ENCODE peak calls at places on chromosomes 2 and 18, in four cellular contexts. One of them, this sample, is unnamed.

GRCh38 chr2:106282816-106283215 is 88.7 kb upstream of the UXS1 start:
- DNase-seq in amniotic stem cell: no peak
- DNase-seq in HTR-8/SVneo: no peak
- DNase-seq in activated T-helper 9 cell treated with anti-CD3 and anti-CD28 coated beads, Interleukin-2, amount 50 U/mL, for 16 hours: no peak
- DNase-seq in this sample: peak

GRCh38 chr2:145864501-145864900 is 1344.6 kb upstream of the ZEB2 start:
- DNase-seq in HTR-8/SVneo: no peak
- DNase-seq in amniotic stem cell: no peak
- DNase-seq in activated T-helper 9 cell treated with anti-CD3 and anti-CD28 coated beads, Interleukin-2, amount 50 U/mL, for 16 hours: no peak
- DNase-seq in this sample: no peak

GRCh38 chr18:68847219-68847860 is 49.5 kb downstream of the CCDC102B start:
- DNase-seq in activated T-helper 9 cell treated with anti-CD3 and anti-CD28 coated beads, Interleukin-2, amount 50 U/mL, for 16 hours: no peak
- DNase-seq in amniotic stem cell: no peak
- DNase-seq in HTR-8/SVneo: no peak
- DNase-seq in this sample: no peak

GRCh38 chr18:50182516-50182915 is 12.4 kb downstream of the MYO5B start:
- DNase-seq in activated T-helper 9 cell treated with anti-CD3 and anti-CD28 coated beads, Interleukin-2, amount 50 U/mL, for 16 hours: no peak
- DNase-seq in HTR-8/SVneo: no peak
- DNase-seq in amniotic stem cell: no peak
- DNase-seq in this sample: no peak

GRCh38 chr2:118257696-118258095 is 169.4 kb downstream of the INSIG2 start:
- DNase-seq in activated T-helper 9 cell treated with anti-CD3 and anti-CD28 coated beads, Interleukin-2, amount 50 U/mL, for 16 hours: no peak
- DNase-seq in HTR-8/SVneo: no peak
- DNase-seq in amniotic stem cell: no peak
- DNase-seq in this sample: no peak

GRCh38 chr2:75465317-75465998 is 95.3 kb downstream of the EVA1A start:
- DNase-seq in activated T-helper 9 cell treated with anti-CD3 and anti-CD28 coated beads, Interleukin-2, amount 50 U/mL, for 16 hours: no peak
- DNase-seq in amniotic stem cell: no peak
- DNase-seq in HTR-8/SVneo: peak
- DNase-seq in this sample: peak

GRCh38 chr2:179550849-179551248 is 286.2 kb upstream of the SESTD1 start:
- DNase-seq in HTR-8/SVneo: no peak
- DNase-seq in amniotic stem cell: no peak
- DNase-seq in activated T-helper 9 cell treated with anti-CD3 and anti-CD28 coated beads, Interleukin-2, amount 50 U/mL, for 16 hours: no peak
- DNase-seq in this sample: no peak

GRCh38 chr2:207330912-207331311 is 165.2 kb upstream of the KLF7 start:
- DNase-seq in HTR-8/SVneo: no peak
- DNase-seq in amniotic stem cell: peak
- DNase-seq in activated T-helper 9 cell treated with anti-CD3 and anti-CD28 coated beads, Interleukin-2, amount 50 U/mL, for 16 hours: peak
- DNase-seq in this sample: peak

GRCh38 chr2:173451137-173451536 is 96.5 kb downstream of the CDCA7 start:
- DNase-seq in amniotic stem cell: no peak
- DNase-seq in HTR-8/SVneo: no peak
- DNase-seq in activated T-helper 9 cell treated with anti-CD3 and anti-CD28 coated beads, Interleukin-2, amount 50 U/mL, for 16 hours: no peak
- DNase-seq in this sample: no peak

GRCh38 chr2:131425191-131426021 is 50.5 kb upstream of the TUBA3D start:
- DNase-seq in amniotic stem cell: no peak
- DNase-seq in activated T-helper 9 cell treated with anti-CD3 and anti-CD28 coated beads, Interleukin-2, amount 50 U/mL, for 16 hours: no peak
- DNase-seq in HTR-8/SVneo: no peak
- DNase-seq in this sample: no peak

GRCh38 chr2:130759906-130760753 is 4.8 kb downstream of the AMER3 start:
- DNase-seq in HTR-8/SVneo: no peak
- DNase-seq in amniotic stem cell: no peak
- DNase-seq in activated T-helper 9 cell treated with anti-CD3 and anti-CD28 coated beads, Interleukin-2, amount 50 U/mL, for 16 hours: no peak
- DNase-seq in this sample: no peak

GRCh38 chr2:62286089-62286785 is 90.3 kb downstream of the B3GNT2 start:
- DNase-seq in activated T-helper 9 cell treated with anti-CD3 and anti-CD28 coated beads, Interleukin-2, amount 50 U/mL, for 16 hours: no peak
- DNase-seq in amniotic stem cell: no peak
- DNase-seq in HTR-8/SVneo: no peak
- DNase-seq in this sample: no peak

GRCh38 chr2:240704651-240705050 is 13.0 kb downstream of the AQP12A start:
- DNase-seq in amniotic stem cell: no peak
- DNase-seq in HTR-8/SVneo: no peak
- DNase-seq in activated T-helper 9 cell treated with anti-CD3 and anti-CD28 coated beads, Interleukin-2, amount 50 U/mL, for 16 hours: peak
- DNase-seq in this sample: no peak

GRCh38 chr2:8662239-8662879 is 19.5 kb upstream of the ID2 start:
- DNase-seq in amniotic stem cell: peak
- DNase-seq in HTR-8/SVneo: peak
- DNase-seq in activated T-helper 9 cell treated with anti-CD3 and anti-CD28 coated beads, Interleukin-2, amount 50 U/mL, for 16 hours: no peak
- DNase-seq in this sample: peak

GRCh38 chr2:85778646-85779364 is 25.0 kb downstream of the ATOH8 start:
- DNase-seq in activated T-helper 9 cell treated with anti-CD3 and anti-CD28 coated beads, Interleukin-2, amount 50 U/mL, for 16 hours: no peak
- DNase-seq in HTR-8/SVneo: no peak
- DNase-seq in amniotic stem cell: no peak
- DNase-seq in this sample: no peak

GRCh38 chr18:53698907-53699306 is 525.6 kb downstream of the MBD2 start:
- DNase-seq in amniotic stem cell: peak
- DNase-seq in activated T-helper 9 cell treated with anti-CD3 and anti-CD28 coated beads, Interleukin-2, amount 50 U/mL, for 16 hours: no peak
- DNase-seq in HTR-8/SVneo: no peak
- DNase-seq in this sample: peak

This sample was measured in SJSA1.